ENCODE peak calls at places on chromosomes 7 and 10, in seven cellular contexts. V, G, C, T, H, R and X are unnamed samples. For H3K36me3, the result is how much of the 10 kb centered on the place peaks cover.

GRCh38 chr7:135859548-135859947 is 110.9 kb upstream of the FAM180A start:
- DNase-seq in V (no peak), G (no peak), C (no peak), T (no peak), H (no peak), R (no peak), X (no peak)

GRCh38 chr10:47073967-47074366 is 162.7 kb downstream of the PTPN20 start:
- DNase-seq in V (no peak), G (no peak), C (no peak), T (no peak), H (no peak), R (no peak), X (no peak)

GRCh38 chr10:71216363-71216695 is 4.0 kb downstream of the UNC5B start:
- DNase-seq in V (no peak), G (no peak), C (peak), T (peak), H (no peak), R (no peak), X (no peak)

GRCh38 chr7:1346533-1346805 is 112.8 kb downstream of the MICALL2 start:
- DNase-seq in V (no peak), G (no peak), C (no peak), T (no peak), H (no peak), R (no peak), X (no peak)

GRCh38 chr10:88392222-88392621 is 190.9 kb downstream of the RNLS start:
- DNase-seq in V (no peak), G (no peak), C (no peak), T (no peak), H (no peak), R (no peak), X (no peak)

GRCh38 chr7:112550468-112551060 is 69.8 kb downstream of the LSMEM1 start:
- DNase-seq in V (no peak), G (no peak), C (no peak), T (no peak), H (no peak), R (peak), X (no peak)

GRCh38 chr10:124703778-124704427 is 40.3 kb downstream of the FAM53B start:
- DNase-seq in V (no peak), G (no peak), C (no peak), T (no peak), H (peak), R (peak), X (no peak)

GRCh38 chr10:123642293-123642692 is 23.9 kb upstream of the GPR26 start:
- DNase-seq in V (no peak), G (no peak), C (peak), T (no peak), H (no peak), R (no peak), X (no peak)

GRCh38 chr7:128398016-128398840 is 11.6 kb downstream of the IMPDH1 start:
- DNase-seq in V (no peak), G (peak), C (no peak), T (peak), H (peak), R (peak), X (no peak)

GRCh38 chr7:28750981-28751380 is 207.1 kb downstream of the TRIL start:
- DNase-seq in V (no peak), G (no peak), C (no peak), T (no peak), H (no peak), R (no peak), X (no peak)

GRCh38 chr7:12735923-12736322 is 48.5 kb downstream of the ARL4A start:
- DNase-seq in V (no peak), G (no peak), C (no peak), T (no peak), H (no peak), R (no peak), X (no peak)

GRCh38 chr10:88104213-88104612 is 240.8 kb downstream of the PTEN start:
- DNase-seq in V (no peak), G (no peak), C (no peak), T (no peak), H (no peak), R (no peak), X (no peak)

GRCh38 chr7:32957326-32958045 is at the start of gene FKBP9:
- DNase-seq in V (peak), G (no peak), C (peak), T (peak), H (peak), R (peak), X (no peak)

GRCh38 chr7:153934629-153935028 is 117.6 kb upstream of the DPP6 start:
- DNase-seq in V (no peak), G (no peak), C (no peak), T (no peak), H (no peak), R (no peak), X (no peak)

GRCh38 chr7:36999851-37000480 is 275.7 kb upstream of the AOAH start:
- DNase-seq in V (no peak), G (no peak), C (no peak), T (no peak), H (no peak), R (peak), X (no peak)

GRCh38 chr7:24971333-24972165 is 8.4 kb downstream of the OSBPL3 start:
- DNase-seq in V (no peak), G (no peak), C (no peak), T (no peak), H (no peak), R (peak), X (no peak)

GRCh38 chr7:137962875-137963507 is 38.9 kb downstream of the CREB3L2 start:
- DNase-seq in V (no peak), G (no peak), C (no peak), T (no peak), H (no peak), R (no peak), X (no peak)

GRCh38 chr7:5519515-5519928 is 95.9 kb upstream of the TNRC18 start:
- DNase-seq in V (no peak), G (no peak), C (no peak), T (no peak), H (no peak), R (no peak), X (no peak)

GRCh38 chr7:8295638-8296361 is 33.8 kb upstream of the ICA1 start:
- DNase-seq in V (no peak), G (peak), C (no peak), T (peak), H (no peak), R (peak), X (peak)

GRCh38 chr10:29649561-29650551 is 15.1 kb upstream of the SVIL start:
- DNase-seq in V (no peak), G (no peak), C (no peak), T (no peak), H (no peak), R (peak), X (no peak)

GRCh38 chr7:139118803-139119485 is 9.4 kb upstream of the ZC3HAV1 start:
- DNase-seq in V (no peak), G (no peak), C (no peak), T (peak), H (no peak), R (peak), X (no peak)

GRCh38 chr10:123563994-123564393 is 102.2 kb upstream of the GPR26 start:
- DNase-seq in V (no peak), G (no peak), C (peak), T (peak), H (no peak), R (no peak), X (no peak)

GRCh38 chr10:128929905-128930304 is 537.1 kb upstream of the MGMT start:
- DNase-seq in V (no peak), G (no peak), C (no peak), T (no peak), H (no peak), R (peak), X (no peak)

GRCh38 chr10:42932735-42933453 is 144.0 kb upstream of the RET start:
- DNase-seq in V (no peak), G (peak), C (peak), T (no peak), H (no peak), R (no peak), X (no peak)

GRCh38 chr10:49207113-49207512 is 18.9 kb upstream of the TMEM273 start:
- DNase-seq in V (no peak), G (no peak), C (no peak), T (no peak), H (no peak), R (no peak), X (no peak)

GRCh38 chr7:136868496-136869005 is at the start of gene CHRM2:
- DNase-seq in V (no peak), G (no peak), C (no peak), T (no peak), H (no peak), R (peak), X (no peak)

GRCh38 chr7:85695041-85695990 is 508.5 kb upstream of the SEMA3D start:
- DNase-seq in V (no peak), G (no peak), C (no peak), T (no peak), H (no peak), R (peak), X (no peak)

GRCh38 chr10:72557362-72557761 is 68.5 kb downstream of the MICU1 start:
- DNase-seq in V (no peak), G (no peak), C (no peak), T (no peak), H (no peak), R (peak), X (no peak)

GRCh38 chr10:494556-494955 is 194.9 kb downstream of the DIP2C start:
- DNase-seq in V (peak), G (no peak), C (no peak), T (no peak), H (no peak), R (no peak), X (no peak)

DNA sequence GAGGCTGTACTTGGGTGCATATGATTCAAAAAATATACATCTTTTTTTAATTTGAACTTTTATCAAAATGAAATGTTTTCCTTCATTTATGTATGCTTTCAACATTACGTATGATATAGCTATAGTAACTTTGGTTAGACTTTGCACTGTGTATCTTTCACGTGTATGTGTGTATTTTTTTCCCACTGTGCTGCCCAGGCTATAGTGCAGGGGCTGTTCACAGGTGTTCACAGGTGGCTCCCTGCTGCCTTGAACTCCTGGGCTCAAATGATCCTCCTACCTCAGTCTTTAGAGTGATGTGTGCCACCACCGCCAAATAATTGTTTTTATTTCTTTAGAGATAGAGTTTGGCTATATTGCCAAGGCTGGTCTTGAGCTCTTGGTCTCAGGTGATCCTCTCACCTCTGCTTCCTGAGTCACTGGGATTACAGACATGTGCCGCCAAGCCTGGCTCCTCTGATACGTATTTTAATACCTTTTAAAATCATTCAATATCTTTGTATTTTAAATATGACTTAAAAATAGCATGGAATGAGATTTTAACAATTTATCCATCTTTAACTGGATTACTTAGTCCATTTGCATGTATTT is 29.0 kb downstream of the FANK1 start:
- DNase-seq in V (no peak), G (no peak), C (no peak), T (no peak), H (no peak), R (no peak), X (no peak)
- H3K36me3 ChIP-seq in V (under half), G (under half), C (under half), T (under half), H (under half), R (under half), X (under half)

GRCh38 chr7:110204527-110204926 is 886.4 kb upstream of the LRRN3 start:
- DNase-seq in V (no peak), G (no peak), C (no peak), T (no peak), H (no peak), R (peak), X (no peak)
- TF ChIP-seq CTCF in V (no peak), G (no peak), C (no peak), T (no peak), H (no peak), R (peak), X (peak)

DNA sequence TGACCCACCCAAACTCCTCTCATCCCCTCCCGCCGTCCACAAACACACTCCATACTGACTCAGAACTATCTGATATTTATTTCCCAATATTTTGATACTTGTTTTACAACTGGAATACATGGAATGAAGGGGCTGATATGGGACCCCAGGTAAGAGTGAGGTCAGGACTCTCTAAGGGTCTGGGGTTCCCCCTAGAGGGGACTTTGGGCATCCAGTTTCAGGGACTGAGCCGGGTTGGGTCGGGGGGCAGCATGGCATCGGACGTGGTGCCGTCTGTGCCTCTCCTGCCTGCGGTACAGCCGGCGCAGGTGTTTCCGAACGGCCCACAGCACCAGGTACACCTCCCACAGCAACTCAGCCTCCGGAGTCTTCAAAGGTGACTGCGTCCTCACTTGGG is 7.5 kb downstream of the SPACDR start:
- DNase-seq in V (no peak), G (no peak), C (no peak), T (no peak), H (no peak), R (no peak), X (no peak)
- H3K36me3 ChIP-seq in V (under half), G (under half), C (under half), T (under half), H (under half), R (under half), X (under half)

GRCh38 chr7:126792501-126792900 is 460.2 kb downstream of the GRM8 start:
- DNase-seq in V (no peak), G (no peak), C (no peak), T (no peak), H (no peak), R (no peak), X (no peak)

GRCh38 chr7:126791306-126791705 is 461.4 kb downstream of the GRM8 start:
- DNase-seq in V (no peak), G (no peak), C (no peak), T (no peak), H (no peak), R (no peak), X (peak)

DNA sequence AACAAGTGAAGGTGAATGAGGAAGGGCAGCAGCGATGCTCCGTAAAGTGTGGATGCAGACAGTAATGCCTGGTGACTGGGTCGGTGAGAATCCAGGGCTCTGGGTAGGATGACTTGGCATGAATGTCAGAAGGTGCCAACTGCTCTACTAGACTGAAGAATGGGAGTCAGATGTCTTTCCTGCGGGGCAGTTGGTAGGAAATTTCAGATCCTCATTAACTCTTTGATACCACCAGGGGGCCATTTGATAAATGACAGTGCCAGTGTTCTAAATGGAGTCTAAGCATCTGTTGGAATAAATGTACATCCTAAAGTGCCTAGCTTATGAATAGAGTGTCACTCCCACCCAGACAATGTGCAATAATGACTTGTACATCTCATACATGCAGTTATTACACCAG is 462.0 kb downstream of the GRM8 start:
- DNase-seq in V (no peak), G (no peak), C (no peak), T (no peak), H (no peak), R (no peak), X (no peak)
- TF ChIP-seq CTCF in V (no peak), G (no peak), C (no peak), T (no peak), H (no peak), R (no peak), X (peak)

GRCh38 chr10:102141583-102142107 is 8.8 kb downstream of the PPRC1 start:
- DNase-seq in V (no peak), G (no peak), C (no peak), T (no peak), H (no peak), R (no peak), X (no peak)

GRCh38 chr10:102140218-102140617 is 7.4 kb downstream of the PPRC1 start:
- DNase-seq in V (no peak), G (no peak), C (no peak), T (no peak), H (no peak), R (no peak), X (no peak)

GRCh38 chr10:102135956-102136526 is 3.2 kb downstream of the PPRC1 start:
- DNase-seq in V (no peak), G (no peak), C (no peak), T (no peak), H (no peak), R (no peak), X (no peak)

GRCh38 chr10:102140913-102141540 is 8.2 kb downstream of the PPRC1 start:
- DNase-seq in V (no peak), G (no peak), C (no peak), T (no peak), H (no peak), R (no peak), X (no peak)

GRCh38 chr10:102139281-102140110 is 6.7 kb downstream of the PPRC1 start:
- DNase-seq in V (no peak), G (no peak), C (no peak), T (no peak), H (no peak), R (no peak), X (no peak)
- H3K36me3 ChIP-seq in V (half or more), G (under half), C (half or more), T (under half), H (half or more), R (under half), X (under half)

GRCh38 chr10:73948947-73949633 is 38.2 kb downstream of the PLAU start:
- DNase-seq in V (no peak), G (no peak), C (no peak), T (no peak), H (no peak), R (no peak), X (no peak)

GRCh38 chr10:73950155-73950554 is 39.2 kb downstream of the PLAU start:
- DNase-seq in V (no peak), G (no peak), C (no peak), T (peak), H (no peak), R (no peak), X (no peak)

GRCh38 chr10:73944356-73945100 is 33.6 kb downstream of the PLAU start:
- DNase-seq in V (no peak), G (no peak), C (no peak), T (no peak), H (no peak), R (no peak), X (no peak)

GRCh38 chr10:73950569-73950968 is 39.6 kb downstream of the PLAU start:
- DNase-seq in V (no peak), G (no peak), C (no peak), T (peak), H (no peak), R (no peak), X (no peak)

DNA sequence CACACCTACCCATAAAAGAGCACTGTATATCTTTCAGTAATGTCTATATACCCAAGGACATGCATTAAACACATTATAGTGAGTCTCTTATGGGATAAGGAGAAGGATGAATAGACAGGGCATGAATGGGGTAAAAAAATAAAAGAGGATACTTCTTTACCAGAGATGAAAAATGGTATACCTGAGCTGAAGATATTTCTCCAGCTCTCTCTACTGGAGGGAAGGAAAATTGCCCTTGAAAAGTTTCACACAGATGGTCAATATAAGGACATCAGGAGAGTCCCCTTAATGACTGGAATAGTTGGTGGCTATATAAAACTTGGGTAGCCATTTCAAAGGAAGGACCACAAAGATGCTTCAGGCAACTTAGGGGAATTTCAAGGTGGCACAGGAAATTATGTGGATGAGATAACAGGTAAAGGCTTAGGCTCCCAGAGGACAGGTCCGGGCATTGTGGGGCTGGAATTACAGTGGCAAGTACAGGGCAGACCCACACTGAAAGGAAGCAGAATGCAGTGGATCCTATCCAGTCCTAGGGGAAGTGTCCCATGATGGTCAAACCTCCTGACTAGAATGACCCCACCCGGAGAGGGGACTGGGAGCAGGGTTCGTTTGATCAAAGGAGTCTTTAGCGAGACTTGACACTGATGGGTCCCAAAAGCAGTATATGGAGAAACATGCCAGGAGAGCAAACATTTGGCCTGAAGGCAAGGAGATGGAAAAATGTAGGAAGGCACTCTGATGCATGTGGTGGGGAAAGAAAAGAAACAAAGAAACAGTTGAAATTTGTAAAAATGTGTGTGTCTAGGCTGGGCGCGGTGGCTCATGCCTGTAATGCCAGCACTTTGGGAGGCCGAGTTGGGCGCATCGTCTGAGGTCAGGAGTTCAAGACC is 35.6 kb downstream of the PLAU start:
- DNase-seq in V (no peak), G (no peak), C (no peak), T (no peak), H (no peak), R (no peak), X (no peak)
- TF ChIP-seq CTCF in V (no peak), G (no peak), C (no peak), T (no peak), H (no peak), R (no peak), X (no peak)

GRCh38 chr10:89869180-89869579 is 167.8 kb downstream of the KIF20B start:
- DNase-seq in V (no peak), G (no peak), C (no peak), T (no peak), H (no peak), R (no peak), X (no peak)

GRCh38 chr10:89869757-89870156 is 168.4 kb downstream of the KIF20B start:
- DNase-seq in V (no peak), G (no peak), C (no peak), T (no peak), H (no peak), R (no peak), X (no peak)

GRCh38 chr10:89867964-89868363 is 166.6 kb downstream of the KIF20B start:
- DNase-seq in V (no peak), G (no peak), C (no peak), T (no peak), H (no peak), R (peak), X (no peak)

GRCh38 chr10:89875557-89875956 is 174.2 kb downstream of the KIF20B start:
- DNase-seq in V (no peak), G (no peak), C (no peak), T (no peak), H (no peak), R (no peak), X (no peak)

DNA sequence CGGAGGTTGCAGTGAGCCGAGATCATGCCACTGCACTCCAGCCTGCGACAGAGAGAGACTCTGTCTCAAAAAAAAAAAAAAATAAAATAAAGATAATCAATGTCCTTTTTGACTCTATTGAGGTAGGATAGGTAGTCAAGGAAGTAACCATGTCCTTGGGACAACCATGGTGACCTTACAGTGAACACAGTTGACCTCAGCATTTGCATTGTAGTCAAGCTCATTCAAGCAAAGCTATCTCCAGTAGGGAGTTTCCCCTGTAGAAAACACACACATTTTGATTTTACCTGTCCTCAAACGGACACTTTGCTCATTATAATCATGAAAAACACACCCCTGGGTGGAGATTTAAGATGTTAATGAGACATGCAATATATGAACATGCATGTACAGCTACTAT is 171.7 kb downstream of the KIF20B start:
- DNase-seq in V (no peak), G (no peak), C (no peak), T (no peak), H (no peak), R (no peak), X (no peak)
- H3K36me3 ChIP-seq in V (under half), G (under half), C (under half), T (under half), H (under half), R (under half), X (under half)